ENCODE peak calls at places on chromosomes 7 and 10, in ten cellular contexts. H is neural crest cell; U is ACHN; L is HS-27A; V is NCI-H1105; J is stimulated activated CD8-positive, alpha-beta memory T cell treated with anti-CD3 and anti-CD28 coated beads, Interleukin-7, amount 100 ng/mL, for 1 hour; T is T-helper 1 cell; B is stimulated activated CD4-positive, alpha-beta T cell treated with anti-CD3 and anti-CD28 coated beads, Interleukin-12 subunit alpha, Interleukin-12 subunit beta, amount 100 ng/mL, for 4 hours; R is kidney tubule cell; X is epithelial cell of esophagus. O is an unnamed sample.
A peak's percentile ranks its signal among the peaks of the same experiment; 100 is the strongest.

GRCh38 chr7:39249635-39250034 is 271.9 kb downstream of the POU6F2 start:
- DNase-seq in H (no peak), U (no peak), L (no peak), V (no peak), J (no peak), T (no peak), B (no peak), R (no peak), X (no peak), O (no peak)

GRCh38 chr10:31146496-31147219 is 115.0 kb upstream of the ZNF438 start:
- DNase-seq in H (no peak), U (peak; percentile 52), L (no peak), V (no peak), J (no peak), T (no peak), B (no peak), R (peak; percentile 91), X (peak; percentile 82), O (no peak)

GRCh38 chr10:104322416-104322782 is 15.9 kb downstream of the ITPRIP start:
- DNase-seq in H (no peak), U (no peak), L (no peak), V (no peak), J (no peak), T (no peak), B (no peak), R (no peak), X (peak; percentile 93), O (peak; percentile 60)

GRCh38 chr10:124686707-124687376 is 57.3 kb downstream of the FAM53B start:
- DNase-seq in H (no peak), U (no peak), L (no peak), V (no peak), J (no peak), T (no peak), B (no peak), R (no peak), X (no peak), O (no peak)

GRCh38 chr7:70523626-70524351 is 608.2 kb upstream of the GALNT17 start:
- DNase-seq in H (no peak), U (no peak), L (no peak), V (no peak), J (no peak), T (no peak), B (no peak), R (no peak), X (peak; percentile 63), O (no peak)

GRCh38 chr10:93471110-93471651 is 11.0 kb downstream of the MYOF start:
- DNase-seq in H (no peak), U (peak; percentile 95), L (peak; percentile 81), V (no peak), J (no peak), T (no peak), B (no peak), R (peak; percentile 96), X (peak; percentile 90), O (no peak)

GRCh38 chr7:101127460-101128039 is 646 bp downstream of the SERPINE1 start:
- DNase-seq in H (no peak), U (no peak), L (no peak), V (no peak), J (no peak), T (no peak), B (no peak), R (no peak), X (no peak), O (no peak)

GRCh38 chr10:25725917-25726716 is 207.9 kb upstream of the MYO3A start:
- DNase-seq in H (peak; percentile 44), U (peak; percentile 56), L (no peak), V (peak; percentile 32), J (no peak), T (no peak), B (no peak), R (peak; percentile 70), X (peak; percentile 62), O (peak; percentile 17)

GRCh38 chr10:48274636-48275035 is at the start of gene FRMPD2:
- DNase-seq in H (no peak), U (no peak), L (no peak), V (no peak), J (no peak), T (no peak), B (no peak), R (no peak), X (no peak), O (no peak)

GRCh38 chr10:69211104-69211503 is 9.0 kb upstream of the HKDC1 start:
- DNase-seq in H (no peak), U (no peak), L (no peak), V (no peak), J (no peak), T (no peak), B (no peak), R (no peak), X (no peak), O (no peak)

O was measured in NCI-H524.